ENCODE peak calls at places on chromosome 21, in eight cellular contexts. L is H4, U is C1 segment of cervical spinal cord, J is T1000, Y is mesendoderm, D is NCI-H69, R is H54, K is AG20443. M is an unnamed sample.
A peak's percentile ranks its signal among the peaks of the same experiment; 100 is the strongest.

GRCh38 chr21:42377211-42377950 is 11.0 kb upstream of the TFF1 start:
- DNase-seq in K (no peak), Y (no peak), J (no peak), U (no peak), L (no peak), D (no peak), R (no peak), M (no peak)

GRCh38 chr21:45551316-45551715 is 9.1 kb upstream of the SLC19A1 start:
- DNase-seq in J (no peak), D (no peak), Y (no peak), U (no peak), K (peak; percentile 74), R (peak; percentile 96), L (peak; percentile 80), M (peak; percentile 59)

GRCh38 chr21:23401278-23401677 is 2206.0 kb downstream of the MRPL39 start:
- DNase-seq in Y (peak; percentile 52), R (no peak), K (no peak), L (peak; percentile 34), D (peak; percentile 78), J (no peak), U (no peak), M (no peak)

GRCh38 chr21:44930543-44930981 is 9.3 kb upstream of the SLX9 start:
- DNase-seq in R (peak; percentile 73), K (no peak), D (peak; percentile 62), L (no peak), U (no peak), Y (no peak), J (no peak), M (peak; percentile 38)

GRCh38 chr21:43967981-43968380 is 44.1 kb upstream of the TRAPPC10 start:
- DNase-seq in R (no peak), J (no peak), U (no peak), D (no peak), L (no peak), Y (no peak), K (no peak), M (no peak)

GRCh38 chr21:25872271-25872670 is 137.5 kb downstream of the GABPA start:
- DNase-seq in U (no peak), J (no peak), L (no peak), K (no peak), R (no peak), D (peak; percentile 17), Y (peak; percentile 46), M (no peak)

GRCh38 chr21:44438531-44439210 is 16.6 kb upstream of the LRRC3 start:
- DNase-seq in U (no peak), R (no peak), D (no peak), J (no peak), K (no peak), Y (no peak), L (no peak), M (no peak)

GRCh38 chr21:43934716-43935705 is 70.0 kb downstream of the AGPAT3 start:
- DNase-seq in J (no peak), K (no peak), R (no peak), L (no peak), Y (no peak), D (no peak), U (no peak), M (no peak)

M was measured in AG10803.